ENCODE peak calls at places on chromosomes 5 and 9, in four cellular contexts. S is GM12878, K is H1, H is K562. Q is an unnamed sample.

GRCh38 chr5:132877938-132878337 is 4.5 kb downstream of the LEAP2 start:
- DNase-seq in S (no peak), K (no peak), H (no peak), Q (no peak)

GRCh38 chr5:63201738-63202137 is 623.1 kb downstream of the LRRC70 start:
- DNase-seq in S (no peak), K (no peak), H (no peak), Q (no peak)

GRCh38 chr5:181120311-181120710 is 10.7 kb downstream of the OR2V1 start:
- DNase-seq in H (no peak), S (no peak), K (no peak), Q (no peak)

GRCh38 chr9:35814106-35814840 is 569 bp downstream of the HINT2 start:
- DNase-seq in H (no peak), K (no peak), S (no peak), Q (peak)

GRCh38 chr9:106932178-106932577 is 69.2 kb downstream of the ZNF462 start:
- DNase-seq in K (no peak), S (no peak), H (no peak), Q (no peak)

GRCh38 chr5:56480305-56481146 is 247.4 kb upstream of the ANKRD55 start:
- DNase-seq in K (no peak), H (no peak), S (peak), Q (peak)

GRCh38 chr9:136693490-136694162 is 6.4 kb upstream of the AGPAT2 start:
- DNase-seq in H (peak), K (no peak), S (no peak), Q (peak)

GRCh38 chr9:3032898-3033297 is 189.0 kb upstream of the PUM3 start:
- DNase-seq in H (no peak), S (peak), K (no peak), Q (no peak)

GRCh38 chr5:164336276-164336675 is 830.9 kb downstream of the MAT2B start:
- DNase-seq in H (no peak), S (no peak), K (no peak), Q (no peak)

GRCh38 chr9:71036501-71036900 is 84.9 kb downstream of the TRPM3 start:
- DNase-seq in H (no peak), K (no peak), S (no peak), Q (peak)

GRCh38 chr9:123168526-123168925 is 99.9 kb downstream of the STRBP start:
- DNase-seq in K (no peak), S (no peak), H (no peak), Q (no peak)

GRCh38 chr9:38360880-38361836 is 31.3 kb upstream of the ALDH1B1 start:
- DNase-seq in S (no peak), K (no peak), H (no peak), Q (no peak)

GRCh38 chr5:176441921-176442323 is 6.3 kb upstream of the FAF2 start:
- DNase-seq in K (no peak), H (no peak), S (no peak), Q (peak)

GRCh38 chr9:71587576-71588362 is 180.5 kb downstream of the CEMIP2 start:
- DNase-seq in S (no peak), H (no peak), K (no peak), Q (no peak)

GRCh38 chr5:146947181-146947941 is 68.8 kb upstream of the PPP2R2B start:
- DNase-seq in K (no peak), S (no peak), H (peak), Q (no peak)

GRCh38 chr9:80755586-80755985 is 933.8 kb downstream of the TLE1 start:
- DNase-seq in K (no peak), H (no peak), S (no peak), Q (no peak)

GRCh38 chr9:89080193-89080592 is 88.9 kb downstream of the S1PR3 start:
- DNase-seq in K (no peak), H (no peak), S (no peak), Q (no peak)

GRCh38 chr5:68456756-68457217 is 241.2 kb downstream of the PIK3R1 start:
- DNase-seq in S (no peak), K (no peak), H (peak), Q (peak)

GRCh38 chr9:82031538-82032280 is 43.1 kb downstream of the SPATA31D1 start:
- DNase-seq in K (no peak), S (no peak), H (no peak), Q (peak)

GRCh38 chr9:137156567-137157375 is 13.1 kb downstream of the LRRC26 start:
- DNase-seq in H (peak), K (no peak), S (no peak), Q (no peak)

GRCh38 chr9:133474215-133474614 is 4.7 kb downstream of the SLC2A6 start:
- DNase-seq in S (no peak), H (no peak), K (no peak), Q (no peak)

GRCh38 chr9:34190996-34191892 is 12.4 kb downstream of the UBAP1 start:
- DNase-seq in H (no peak), S (no peak), K (no peak), Q (peak)

GRCh38 chr9:37406603-37407401 is 15.7 kb upstream of the GRHPR start:
- DNase-seq in S (no peak), K (no peak), H (no peak), Q (no peak)

GRCh38 chr5:52709171-52709925 is 78.4 kb upstream of the ITGA1 start:
- DNase-seq in K (no peak), S (no peak), H (no peak), Q (peak)

GRCh38 chr5:52712354-52712753 is 75.4 kb upstream of the ITGA1 start:
- DNase-seq in S (no peak), H (no peak), K (no peak), Q (no peak)

GRCh38 chr5:52710310-52710971 is 77.3 kb upstream of the ITGA1 start:
- DNase-seq in K (no peak), S (no peak), H (no peak), Q (no peak)

GRCh38 chr5:52708463-52708862 is 79.3 kb upstream of the ITGA1 start:
- DNase-seq in K (no peak), S (no peak), H (no peak), Q (no peak)

GRCh38 chr5:52710972-52711596 is 76.6 kb upstream of the ITGA1 start:
- DNase-seq in S (no peak), K (no peak), H (no peak), Q (no peak)
- TF ChIP-seq GABPA in S (no peak), K (no peak), H (no peak), Q (no peak)

DNA sequence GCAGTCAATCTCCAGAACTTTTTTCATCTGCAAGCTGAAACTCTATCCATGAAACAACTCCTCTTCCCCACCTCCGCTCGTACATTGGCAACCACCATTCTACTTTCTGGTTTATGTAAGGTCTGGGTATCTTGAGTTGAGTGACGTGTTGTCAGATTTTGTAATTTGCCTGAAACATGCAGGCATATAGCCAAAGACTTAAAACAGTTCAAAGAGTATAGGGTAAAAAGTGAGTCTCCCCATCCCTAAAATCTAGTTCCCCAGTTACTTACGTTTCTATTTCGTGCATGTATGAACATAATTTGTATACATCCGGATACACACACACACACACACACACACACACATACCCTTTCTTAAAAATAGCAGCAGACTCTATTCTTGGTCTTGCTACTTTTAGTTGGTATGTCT is 868 bp downstream of the HSDL2 start:
- DNase-seq in H (no peak), S (peak), K (no peak), Q (peak)
- TF ChIP-seq KDM1A in H (no peak), S (no peak), K (no peak), Q (no peak)

DNA sequence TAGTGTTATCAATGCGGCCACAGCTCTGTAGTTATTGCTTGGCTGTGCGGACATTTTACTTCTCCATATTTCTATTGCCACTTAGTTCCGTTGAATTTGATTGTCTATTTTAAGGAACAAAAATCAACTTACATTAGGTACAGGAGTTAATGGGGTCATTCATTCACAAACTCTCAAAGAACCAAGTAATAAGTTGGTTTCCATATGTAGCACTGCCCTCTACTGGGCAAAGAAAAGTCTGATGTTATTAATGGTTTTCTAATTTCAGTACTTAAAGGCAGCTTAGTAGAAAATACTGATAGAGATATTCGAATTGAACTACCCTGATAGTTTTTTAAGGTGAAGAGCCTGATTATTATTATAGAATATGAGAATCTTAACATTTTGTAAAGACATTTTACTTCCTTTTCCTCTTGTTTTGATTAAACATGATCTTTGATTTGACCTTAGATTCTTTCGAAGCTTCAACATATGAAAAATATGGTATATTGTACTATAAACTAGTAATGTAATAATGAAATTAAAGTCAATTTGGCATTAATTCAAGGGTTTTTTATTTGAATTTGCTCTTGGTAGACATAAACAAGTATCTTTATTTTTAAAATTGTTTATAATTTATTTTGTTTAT is 119.5 kb upstream of the CTNND2 start:
- DNase-seq in S (peak), H (peak), K (no peak), Q (peak)
- TF ChIP-seq GABPA in S (no peak), H (no peak), K (no peak), Q (no peak)

GRCh38 chr5:77210091-77211012 is at the start of gene PDE8B:
- DNase-seq in K (no peak), S (no peak), H (no peak), Q (no peak)
- TF ChIP-seq KDM1A in K (no peak), S (no peak), H (no peak), Q (no peak)

GRCh38 chr5:178849316-178849715 is 10.4 kb upstream of the ZNF354B start:
- DNase-seq in H (no peak), K (no peak), S (no peak), Q (no peak)
- TF ChIP-seq GABPA in H (no peak), K (no peak), S (no peak), Q (no peak)